ENCODE peak calls at places on chromosomes 3 and 15, in nine cellular contexts. One of them, this sample, is unnamed.

GRCh38 chr3:188914556-188914955 is 257.2 kb upstream of the TPRG1 start:
- DNase-seq in DND-41: no peak
- DNase-seq in astrocyte of the spinal cord: peak; percentile 64
- DNase-seq in mucosa of descending colon: no peak
- DNase-seq in left ventricle myocardium inferior: no peak
- DNase-seq in lung: no peak
- DNase-seq in CD8-positive, alpha-beta T cell: no peak
- DNase-seq in foreskin fibroblast: peak; percentile 58
- DNase-seq in uterus: no peak
- DNase-seq in this sample: peak; percentile 45

GRCh38 chr15:70526221-70526973 is 237.0 kb downstream of the UACA start:
- DNase-seq in DND-41: no peak
- DNase-seq in astrocyte of the spinal cord: peak; percentile 72
- DNase-seq in mucosa of descending colon: no peak
- DNase-seq in left ventricle myocardium inferior: no peak
- DNase-seq in lung: no peak
- DNase-seq in CD8-positive, alpha-beta T cell: no peak
- DNase-seq in foreskin fibroblast: peak; percentile 84
- DNase-seq in uterus: no peak
- DNase-seq in this sample: peak; percentile 85

GRCh38 chr3:9866639-9867038 is 13.4 kb downstream of the CIDEC start:
- DNase-seq in DND-41: no peak
- DNase-seq in astrocyte of the spinal cord: no peak
- DNase-seq in mucosa of descending colon: no peak
- DNase-seq in left ventricle myocardium inferior: no peak
- DNase-seq in lung: peak; percentile 74
- DNase-seq in CD8-positive, alpha-beta T cell: no peak
- DNase-seq in foreskin fibroblast: peak; percentile 36
- DNase-seq in uterus: peak; percentile 92
- DNase-seq in this sample: peak; percentile 66

GRCh38 chr3:37619568-37619967 is 242.1 kb upstream of the CTDSPL start:
- DNase-seq in DND-41: no peak
- DNase-seq in astrocyte of the spinal cord: no peak
- DNase-seq in mucosa of descending colon: no peak
- DNase-seq in left ventricle myocardium inferior: no peak
- DNase-seq in lung: no peak
- DNase-seq in CD8-positive, alpha-beta T cell: no peak
- DNase-seq in foreskin fibroblast: no peak
- DNase-seq in uterus: no peak
- DNase-seq in this sample: no peak

GRCh38 chr15:34292591-34292990 is 45.0 kb downstream of the SLC12A6 start:
- DNase-seq in DND-41: no peak
- DNase-seq in astrocyte of the spinal cord: no peak
- DNase-seq in mucosa of descending colon: no peak
- DNase-seq in left ventricle myocardium inferior: no peak
- DNase-seq in lung: no peak
- DNase-seq in CD8-positive, alpha-beta T cell: no peak
- DNase-seq in foreskin fibroblast: no peak
- DNase-seq in uterus: no peak
- DNase-seq in this sample: no peak

GRCh38 chr15:80476036-80476435 is 71.9 kb downstream of the ARNT2 start:
- DNase-seq in DND-41: no peak
- DNase-seq in astrocyte of the spinal cord: no peak
- DNase-seq in mucosa of descending colon: no peak
- DNase-seq in left ventricle myocardium inferior: no peak
- DNase-seq in lung: no peak
- DNase-seq in CD8-positive, alpha-beta T cell: no peak
- DNase-seq in foreskin fibroblast: no peak
- DNase-seq in uterus: no peak
- DNase-seq in this sample: no peak

GRCh38 chr3:170753421-170754344 is 116.3 kb downstream of the RPL22L1 start:
- DNase-seq in DND-41: no peak
- DNase-seq in astrocyte of the spinal cord: peak; percentile 39
- DNase-seq in mucosa of descending colon: no peak
- DNase-seq in left ventricle myocardium inferior: no peak
- DNase-seq in lung: no peak
- DNase-seq in CD8-positive, alpha-beta T cell: no peak
- DNase-seq in foreskin fibroblast: peak; percentile 79
- DNase-seq in uterus: no peak
- DNase-seq in this sample: no peak

GRCh38 chr15:80154336-80154735 is 1.5 kb downstream of the FAH start:
- DNase-seq in DND-41: no peak
- DNase-seq in astrocyte of the spinal cord: no peak
- DNase-seq in mucosa of descending colon: no peak
- DNase-seq in left ventricle myocardium inferior: no peak
- DNase-seq in lung: no peak
- DNase-seq in CD8-positive, alpha-beta T cell: no peak
- DNase-seq in foreskin fibroblast: peak; percentile 83
- DNase-seq in uterus: no peak
- DNase-seq in this sample: peak; percentile 73

GRCh38 chr15:56763496-56763895 is 30.2 kb upstream of the ZNF280D start:
- DNase-seq in DND-41: no peak
- DNase-seq in astrocyte of the spinal cord: no peak
- DNase-seq in mucosa of descending colon: no peak
- DNase-seq in left ventricle myocardium inferior: no peak
- DNase-seq in lung: no peak
- DNase-seq in CD8-positive, alpha-beta T cell: no peak
- DNase-seq in foreskin fibroblast: no peak
- DNase-seq in uterus: no peak
- DNase-seq in this sample: peak; percentile 39

GRCh38 chr3:105274958-105275357 is 91.8 kb upstream of the ALCAM start:
- DNase-seq in DND-41: no peak
- DNase-seq in astrocyte of the spinal cord: peak; percentile 59
- DNase-seq in mucosa of descending colon: no peak
- DNase-seq in left ventricle myocardium inferior: no peak
- DNase-seq in lung: no peak
- DNase-seq in CD8-positive, alpha-beta T cell: no peak
- DNase-seq in foreskin fibroblast: peak; percentile 75
- DNase-seq in uterus: no peak
- DNase-seq in this sample: peak; percentile 47

DNA sequence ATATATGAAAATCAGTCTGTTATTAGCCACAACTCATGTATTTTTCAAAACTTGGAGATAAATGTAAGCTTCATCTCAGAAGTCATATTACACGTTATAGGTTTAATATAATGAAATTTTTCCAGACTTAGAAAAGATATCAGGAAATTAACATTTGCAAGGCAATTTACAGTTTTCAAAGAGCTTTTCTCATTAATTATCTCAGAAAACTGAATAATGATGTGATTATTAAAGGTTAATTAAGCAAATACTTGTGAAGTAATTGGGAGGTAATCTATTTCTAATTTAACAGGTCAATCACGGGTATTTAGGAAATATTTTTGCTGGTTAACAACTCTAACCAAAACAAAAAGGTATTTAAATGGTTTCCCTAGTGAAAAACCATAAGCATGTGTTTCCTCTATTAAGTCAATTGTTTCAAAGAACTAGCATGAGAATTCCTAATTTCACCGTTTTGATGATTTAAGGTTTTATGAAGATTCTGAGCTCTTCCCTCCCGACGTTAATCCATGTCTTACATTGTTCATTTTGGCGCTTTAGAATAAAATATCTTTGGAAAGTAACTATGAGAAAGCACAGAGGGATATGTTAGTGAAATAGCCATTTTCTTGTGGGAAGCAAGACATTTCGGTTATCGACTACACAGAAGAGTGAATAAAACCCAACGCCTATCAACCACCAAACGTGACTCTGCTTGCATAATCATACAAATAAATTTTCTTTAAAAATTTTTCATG is 1.5 kb upstream of the NEO1 start:
- DNase-seq in DND-41: no peak
- DNase-seq in astrocyte of the spinal cord: peak; percentile 3
- DNase-seq in mucosa of descending colon: no peak
- DNase-seq in left ventricle myocardium inferior: no peak
- DNase-seq in lung: no peak
- DNase-seq in CD8-positive, alpha-beta T cell: no peak
- DNase-seq in foreskin fibroblast: peak; percentile 5
- DNase-seq in uterus: no peak
- DNase-seq in this sample: no peak
- H3K4me3 ChIP-seq in DND-41: no peak overlapping the region
- H3K4me3 ChIP-seq in astrocyte of the spinal cord: peak overlapping the region; percentile 67
- H3K4me3 ChIP-seq in mucosa of descending colon: peak overlapping the region; percentile 67
- H3K4me3 ChIP-seq in left ventricle myocardium inferior: peak overlapping the region; percentile 89
- H3K4me3 ChIP-seq in lung: no peak overlapping the region
- H3K4me3 ChIP-seq in CD8-positive, alpha-beta T cell: peak overlapping the region; percentile 85
- H3K4me3 ChIP-seq in foreskin fibroblast: peak overlapping the region; percentile 58
- H3K4me3 ChIP-seq in uterus: peak overlapping the region; percentile 96
- H3K4me3 ChIP-seq in this sample: no peak overlapping the region

GRCh38 chr3:107838196-107838595 is 252.6 kb downstream of the CD47 start:
- DNase-seq in DND-41: no peak
- DNase-seq in astrocyte of the spinal cord: no peak
- DNase-seq in mucosa of descending colon: no peak
- DNase-seq in left ventricle myocardium inferior: no peak
- DNase-seq in lung: no peak
- DNase-seq in CD8-positive, alpha-beta T cell: no peak
- DNase-seq in foreskin fibroblast: no peak
- DNase-seq in uterus: no peak
- DNase-seq in this sample: no peak
- TF ChIP-seq CTCF in DND-41: no peak
- TF ChIP-seq CTCF in astrocyte of the spinal cord: no peak
- TF ChIP-seq CTCF in mucosa of descending colon: no peak
- TF ChIP-seq CTCF in left ventricle myocardium inferior: no peak
- TF ChIP-seq CTCF in lung: no peak
- TF ChIP-seq CTCF in CD8-positive, alpha-beta T cell: no peak
- TF ChIP-seq CTCF in foreskin fibroblast: no peak
- TF ChIP-seq CTCF in uterus: no peak
- TF ChIP-seq CTCF in this sample: no peak

DNA sequence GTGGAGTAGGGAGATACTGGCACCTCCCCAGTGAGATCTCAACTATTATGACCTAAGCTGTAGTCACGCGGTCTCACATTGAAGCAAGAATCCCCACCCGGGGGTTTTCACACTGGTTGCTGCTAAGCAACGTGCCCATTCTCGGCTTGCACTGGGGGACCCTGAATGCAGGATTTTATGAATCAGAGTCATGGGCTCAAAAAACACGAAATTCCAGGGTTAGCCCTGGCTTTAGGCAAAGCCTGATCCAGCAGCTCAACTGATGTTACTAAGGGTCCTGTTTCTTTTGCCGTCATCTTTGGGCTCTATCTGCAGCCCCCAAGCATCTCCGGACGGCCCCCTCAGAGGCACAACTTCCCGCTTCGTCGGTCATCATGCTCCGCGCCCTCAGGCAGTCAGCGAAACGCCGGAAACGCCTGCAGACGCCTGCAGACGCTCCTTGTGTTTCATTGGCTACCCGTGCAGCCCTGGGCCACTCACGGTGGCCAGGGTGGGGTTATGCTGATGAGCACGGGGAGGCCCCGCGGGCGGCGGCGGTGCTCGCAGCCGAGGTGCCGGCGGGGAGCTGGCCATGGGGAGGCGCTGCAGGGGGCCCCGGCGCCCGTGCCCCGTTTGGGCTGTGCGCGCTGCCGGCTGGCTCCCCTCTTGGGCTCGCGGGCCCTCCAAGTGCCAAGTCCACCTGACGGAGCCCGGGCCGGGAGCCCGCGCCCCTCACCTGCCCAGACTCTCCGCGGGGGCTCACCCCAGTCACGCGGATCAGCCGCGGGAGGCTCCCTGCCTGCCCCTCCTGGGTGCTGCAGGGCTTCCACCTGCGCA is 25.8 kb downstream of the EFCC1 start:
- DNase-seq in DND-41: peak; percentile 96
- DNase-seq in astrocyte of the spinal cord: peak; percentile 78
- DNase-seq in mucosa of descending colon: peak; percentile 94
- DNase-seq in left ventricle myocardium inferior: peak; percentile 90
- DNase-seq in lung: peak; percentile 89
- DNase-seq in CD8-positive, alpha-beta T cell: peak; percentile 89
- DNase-seq in foreskin fibroblast: peak; percentile 82
- DNase-seq in uterus: peak; percentile 84
- DNase-seq in this sample: peak; percentile 82
- H3K4me3 ChIP-seq in DND-41: peak overlapping the region; percentile 38
- H3K4me3 ChIP-seq in astrocyte of the spinal cord: no peak overlapping the region
- H3K4me3 ChIP-seq in mucosa of descending colon: no peak overlapping the region
- H3K4me3 ChIP-seq in left ventricle myocardium inferior: peak overlapping the region; percentile 73
- H3K4me3 ChIP-seq in lung: peak overlapping the region; percentile 7
- H3K4me3 ChIP-seq in CD8-positive, alpha-beta T cell: peak overlapping the region; percentile 61
- H3K4me3 ChIP-seq in foreskin fibroblast: no peak overlapping the region
- H3K4me3 ChIP-seq in uterus: peak overlapping the region; percentile 37
- H3K4me3 ChIP-seq in this sample: peak overlapping the region; percentile 45

GRCh38 chr3:65356331-65357286 is 668.8 kb upstream of the ADAMTS9 start:
- DNase-seq in DND-41: no peak
- DNase-seq in astrocyte of the spinal cord: no peak
- DNase-seq in mucosa of descending colon: no peak
- DNase-seq in left ventricle myocardium inferior: no peak
- DNase-seq in lung: no peak
- DNase-seq in CD8-positive, alpha-beta T cell: no peak
- DNase-seq in foreskin fibroblast: peak; percentile 47
- DNase-seq in uterus: no peak
- DNase-seq in this sample: peak; percentile 27
- TF ChIP-seq CTCF in DND-41: no peak
- TF ChIP-seq CTCF in astrocyte of the spinal cord: no peak
- TF ChIP-seq CTCF in mucosa of descending colon: no peak
- TF ChIP-seq CTCF in left ventricle myocardium inferior: no peak
- TF ChIP-seq CTCF in lung: no peak
- TF ChIP-seq CTCF in CD8-positive, alpha-beta T cell: no peak
- TF ChIP-seq CTCF in foreskin fibroblast: no peak
- TF ChIP-seq CTCF in uterus: no peak
- TF ChIP-seq CTCF in this sample: no peak

GRCh38 chr15:99343208-99343607 is 91.9 kb downstream of the LRRC28 start:
- DNase-seq in DND-41: no peak
- DNase-seq in astrocyte of the spinal cord: no peak
- DNase-seq in mucosa of descending colon: no peak
- DNase-seq in left ventricle myocardium inferior: no peak
- DNase-seq in lung: no peak
- DNase-seq in CD8-positive, alpha-beta T cell: no peak
- DNase-seq in foreskin fibroblast: no peak
- DNase-seq in uterus: no peak
- DNase-seq in this sample: no peak
- H3K4me3 ChIP-seq in DND-41: no peak overlapping the region
- H3K4me3 ChIP-seq in astrocyte of the spinal cord: no peak overlapping the region
- H3K4me3 ChIP-seq in mucosa of descending colon: no peak overlapping the region
- H3K4me3 ChIP-seq in left ventricle myocardium inferior: no peak overlapping the region
- H3K4me3 ChIP-seq in lung: no peak overlapping the region
- H3K4me3 ChIP-seq in CD8-positive, alpha-beta T cell: no peak overlapping the region
- H3K4me3 ChIP-seq in foreskin fibroblast: no peak overlapping the region
- H3K4me3 ChIP-seq in uterus: no peak overlapping the region
- H3K4me3 ChIP-seq in this sample: no peak overlapping the region

This sample was measured in fibroblast of villous mesenchyme.